ENCODE peak calls at places on chromosomes 6 and 20, in six cellular contexts. H, N, J, R, C and Q are unnamed samples.

GRCh38 chr6:159098636-159099106 is 53.9 kb upstream of the TAGAP start:
- DNase-seq in H (no peak), N (no peak), J (peak), R (no peak), C (no peak), Q (no peak)

GRCh38 chr6:149963212-149963461 is 606 bp upstream of the ULBP1 start:
- DNase-seq in H (peak), N (peak), J (peak), R (peak), C (no peak), Q (no peak)

GRCh38 chr6:125904871-125905270 is 51.7 kb upstream of the HINT3 start:
- DNase-seq in H (no peak), N (peak), J (peak), R (no peak), C (peak), Q (peak)

GRCh38 chr6:24323632-24324337 is 34.1 kb downstream of the DCDC2 start:
- DNase-seq in H (no peak), N (no peak), J (no peak), R (no peak), C (no peak), Q (no peak)

GRCh38 chr6:116326392-116326717 is 44.4 kb upstream of the DSE start:
- DNase-seq in H (no peak), N (no peak), J (no peak), R (no peak), C (no peak), Q (no peak)

GRCh38 chr6:122799916-122800701 is 11.1 kb downstream of the SMPDL3A start:
- DNase-seq in H (peak), N (peak), J (no peak), R (peak), C (peak), Q (peak)

GRCh38 chr6:47165918-47166317 is 123.8 kb upstream of the ADGRF1 start:
- DNase-seq in H (peak), N (peak), J (no peak), R (no peak), C (no peak), Q (no peak)

GRCh38 chr20:12207875-12208274 is 290.2 kb downstream of the BTBD3 start:
- DNase-seq in H (peak), N (peak), J (no peak), R (peak), C (peak), Q (peak)

GRCh38 chr6:149896491-149896890 is 1.4 kb downstream of the RAET1E start:
- DNase-seq in H (no peak), N (peak), J (peak), R (no peak), C (no peak), Q (no peak)

GRCh38 chr6:129491436-129491835 is 218.5 kb downstream of the ARHGAP18 start:
- DNase-seq in H (peak), N (peak), J (no peak), R (no peak), C (no peak), Q (no peak)

GRCh38 chr20:38217791-38218565 is 42.6 kb downstream of the KIAA1755 start:
- DNase-seq in H (peak), N (peak), J (peak), R (peak), C (peak), Q (peak)

GRCh38 chr6:126721581-126722145 is 381.7 kb downstream of the CENPW start:
- DNase-seq in H (peak), N (peak), J (no peak), R (peak), C (peak), Q (peak)

GRCh38 chr6:156316613-156317012 is 460.6 kb upstream of the ARID1B start:
- DNase-seq in H (no peak), N (no peak), J (no peak), R (no peak), C (no peak), Q (no peak)

GRCh38 chr6:118810420-118811027 is 83.4 kb upstream of the ASF1A start:
- DNase-seq in H (no peak), N (no peak), J (no peak), R (no peak), C (no peak), Q (no peak)

GRCh38 chr6:114108119-114109002 is 137.4 kb upstream of the HDAC2 start:
- DNase-seq in H (peak), N (peak), J (peak), R (peak), C (peak), Q (no peak)

GRCh38 chr6:30568245-30568644 is 3.0 kb upstream of the ABCF1 start:
- DNase-seq in H (no peak), N (no peak), J (no peak), R (no peak), C (no peak), Q (no peak)

GRCh38 chr6:28543671-28544131 is 18.0 kb downstream of the GPX5 start:
- DNase-seq in H (peak), N (no peak), J (no peak), R (peak), C (no peak), Q (no peak)

GRCh38 chr6:157265630-157266029 is 57.7 kb downstream of the TMEM242 start:
- DNase-seq in H (no peak), N (no peak), J (no peak), R (no peak), C (no peak), Q (no peak)

GRCh38 chr20:35953411-35954199 is 697 bp downstream of the SCAND1 start:
- DNase-seq in H (peak), N (peak), J (peak), R (no peak), C (no peak), Q (no peak)

GRCh38 chr6:140193269-140193668 is 818.8 kb upstream of the CITED2 start:
- DNase-seq in H (peak), N (no peak), J (no peak), R (no peak), C (no peak), Q (no peak)

GRCh38 chr6:127119361-127120108 is 1.1 kb downstream of the RSPO3 start:
- DNase-seq in H (no peak), N (no peak), J (no peak), R (no peak), C (peak), Q (no peak)

GRCh38 chr6:88171312-88171711 is 5.2 kb upstream of the CNR1 start:
- DNase-seq in H (no peak), N (no peak), J (no peak), R (no peak), C (no peak), Q (no peak)

GRCh38 chr6:84847349-84848160 is 83.2 kb upstream of the TBX18 start:
- DNase-seq in H (peak), N (no peak), J (no peak), R (peak), C (peak), Q (peak)

GRCh38 chr20:3071610-3072529 is at the start of gene OXT:
- DNase-seq in H (no peak), N (no peak), J (no peak), R (no peak), C (no peak), Q (no peak)

GRCh38 chr20:21175433-21175832 is 49.6 kb downstream of the KIZ start:
- DNase-seq in H (no peak), N (no peak), J (no peak), R (no peak), C (no peak), Q (no peak)

GRCh38 chr20:21172626-21173025 is 46.7 kb downstream of the KIZ start:
- DNase-seq in H (no peak), N (no peak), J (no peak), R (no peak), C (no peak), Q (no peak)

GRCh38 chr20:21173496-21174025 is 47.7 kb downstream of the KIZ start:
- DNase-seq in H (peak), N (peak), J (no peak), R (no peak), C (no peak), Q (no peak)

GRCh38 chr20:21177767-21178166 is 51.9 kb downstream of the KIZ start:
- DNase-seq in H (no peak), N (no peak), J (no peak), R (no peak), C (no peak), Q (no peak)

GRCh38 chr20:21174425-21175239 is 48.8 kb downstream of the KIZ start:
- DNase-seq in H (no peak), N (no peak), J (no peak), R (no peak), C (no peak), Q (no peak)
- H3K27ac ChIP-seq in H (no peak), N (no peak), J (peak), R (no peak), C (no peak), Q (no peak)

GRCh38 chr6:6724319-6725119 is 136.0 kb downstream of the LY86 start:
- DNase-seq in H (peak), N (peak), J (peak), R (peak), C (peak), Q (no peak)

GRCh38 chr6:6725834-6726194 is 137.3 kb downstream of the LY86 start:
- DNase-seq in H (no peak), N (no peak), J (no peak), R (no peak), C (no peak), Q (no peak)

GRCh38 chr6:6723792-6724318 is 135.3 kb downstream of the LY86 start:
- DNase-seq in H (no peak), N (no peak), J (no peak), R (no peak), C (no peak), Q (no peak)

GRCh38 chr6:6723316-6723715 is 134.8 kb downstream of the LY86 start:
- DNase-seq in H (no peak), N (no peak), J (no peak), R (no peak), C (no peak), Q (no peak)

GRCh38 chr6:6725120-6725833 is 136.8 kb downstream of the LY86 start:
- DNase-seq in H (no peak), N (no peak), J (no peak), R (no peak), C (no peak), Q (no peak)
- H3K27ac ChIP-seq in H (peak), N (no peak), J (peak), R (peak), C (no peak), Q (peak)

GRCh38 chr6:4889701-4890100 is 113.5 kb downstream of the CDYL start:
- DNase-seq in H (no peak), N (no peak), J (no peak), R (no peak), C (no peak), Q (no peak)
- H3K27ac ChIP-seq in H (no peak), N (no peak), J (no peak), R (no peak), C (no peak), Q (no peak)

GRCh38 chr20:5172167-5172586 is 45.4 kb downstream of the CDS2 start:
- DNase-seq in H (no peak), N (no peak), J (no peak), R (no peak), C (no peak), Q (no peak)

GRCh38 chr20:5170341-5170740 is 43.5 kb downstream of the CDS2 start:
- DNase-seq in H (no peak), N (no peak), J (no peak), R (no peak), C (no peak), Q (no peak)

GRCh38 chr20:5171790-5172164 is 45.0 kb downstream of the CDS2 start:
- DNase-seq in H (no peak), N (no peak), J (peak), R (no peak), C (no peak), Q (no peak)

GRCh38 chr20:5172903-5173463 is 46.2 kb downstream of the CDS2 start:
- DNase-seq in H (no peak), N (no peak), J (no peak), R (no peak), C (no peak), Q (no peak)

DNA sequence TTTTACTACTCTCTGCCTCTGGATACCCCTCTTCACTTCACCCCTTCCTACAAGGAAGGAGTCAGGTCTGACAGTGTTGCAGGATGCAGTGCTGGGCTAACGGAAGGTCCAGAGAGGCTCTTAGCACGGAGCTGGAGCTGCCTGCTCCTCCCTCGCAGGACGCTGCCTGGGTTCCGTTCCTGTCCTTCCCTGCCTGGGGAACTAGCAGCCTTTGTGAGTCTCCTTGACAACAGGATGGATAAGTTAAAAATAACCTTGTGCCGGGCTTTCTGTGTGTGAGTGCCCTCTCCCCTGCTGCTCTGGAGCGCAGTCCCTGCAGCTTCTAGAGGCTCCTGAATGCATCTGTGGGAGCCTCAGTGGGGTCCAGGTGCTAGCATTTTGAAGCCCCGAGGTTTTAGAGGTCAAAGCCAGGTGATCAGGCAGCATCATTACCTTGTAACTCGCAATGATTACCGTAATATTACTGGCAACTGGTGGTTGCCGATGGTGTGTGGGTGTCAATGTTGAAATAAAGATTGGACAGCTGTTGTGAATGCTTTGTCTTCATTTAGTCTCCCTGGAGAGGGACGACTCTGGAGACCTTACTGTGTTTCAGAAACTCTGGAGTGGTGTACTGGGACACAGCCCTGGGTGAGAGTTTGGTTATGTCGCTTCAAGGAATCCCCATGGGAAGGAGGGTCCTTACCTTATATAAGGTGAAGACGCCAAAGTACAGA is 44.4 kb downstream of the CDS2 start:
- DNase-seq in H (no peak), N (no peak), J (peak), R (no peak), C (no peak), Q (no peak)
- H3K27ac ChIP-seq in H (no peak), N (no peak), J (peak), R (no peak), C (no peak), Q (no peak)